ENCODE peak calls at places on chromosomes 11 and 22, in six cellular contexts. One of them, this sample, is unnamed.

GRCh38 chr11:120431633-120432032 is 79.9 kb upstream of the GRIK4 start:
- DNase-seq in gastrocnemius medialis: peak; percentile 43
- DNase-seq in OCI-LY7: peak; percentile 5
- DNase-seq in fibroblast of lung: peak; percentile 69
- DNase-seq in coronary artery: no peak
- DNase-seq in MM.1S: peak; percentile 24
- DNase-seq in this sample: peak; percentile 9

GRCh38 chr11:58928082-58928574 is 11.2 kb upstream of the GLYATL1 start:
- DNase-seq in gastrocnemius medialis: no peak
- DNase-seq in MM.1S: no peak
- DNase-seq in fibroblast of lung: no peak
- DNase-seq in OCI-LY7: no peak
- DNase-seq in coronary artery: no peak
- DNase-seq in this sample: no peak

GRCh38 chr11:15289718-15290117 is 175.0 kb downstream of the INSC start:
- DNase-seq in coronary artery: no peak
- DNase-seq in MM.1S: no peak
- DNase-seq in gastrocnemius medialis: no peak
- DNase-seq in fibroblast of lung: no peak
- DNase-seq in OCI-LY7: no peak
- DNase-seq in this sample: no peak

GRCh38 chr22:50606561-50607365 is 6.2 kb downstream of the MAPK8IP2 start:
- DNase-seq in OCI-LY7: no peak
- DNase-seq in MM.1S: no peak
- DNase-seq in fibroblast of lung: no peak
- DNase-seq in coronary artery: no peak
- DNase-seq in gastrocnemius medialis: peak; percentile 0
- DNase-seq in this sample: no peak

GRCh38 chr22:19169002-19169946 is 9.3 kb downstream of the SLC25A1 start:
- DNase-seq in fibroblast of lung: no peak
- DNase-seq in OCI-LY7: no peak
- DNase-seq in coronary artery: peak; percentile 70
- DNase-seq in gastrocnemius medialis: no peak
- DNase-seq in MM.1S: no peak
- DNase-seq in this sample: peak; percentile 62

GRCh38 chr11:64065141-64065465 is 29.4 kb downstream of the FLRT1 start:
- DNase-seq in coronary artery: no peak
- DNase-seq in OCI-LY7: no peak
- DNase-seq in MM.1S: no peak
- DNase-seq in gastrocnemius medialis: no peak
- DNase-seq in fibroblast of lung: no peak
- DNase-seq in this sample: no peak

GRCh38 chr11:45607995-45608394 is 57.4 kb downstream of the CHST1 start:
- DNase-seq in coronary artery: peak; percentile 41
- DNase-seq in OCI-LY7: no peak
- DNase-seq in gastrocnemius medialis: no peak
- DNase-seq in MM.1S: no peak
- DNase-seq in fibroblast of lung: peak; percentile 6
- DNase-seq in this sample: no peak

GRCh38 chr11:106217456-106217855 is 140.0 kb downstream of the AASDHPPT start:
- DNase-seq in gastrocnemius medialis: no peak
- DNase-seq in fibroblast of lung: no peak
- DNase-seq in MM.1S: no peak
- DNase-seq in coronary artery: no peak
- DNase-seq in OCI-LY7: no peak
- DNase-seq in this sample: no peak

GRCh38 chr11:96341237-96342130 is 1.5 kb downstream of the MAML2 start:
- DNase-seq in coronary artery: peak; percentile 78
- DNase-seq in gastrocnemius medialis: no peak
- DNase-seq in fibroblast of lung: peak; percentile 70
- DNase-seq in MM.1S: peak; percentile 85
- DNase-seq in OCI-LY7: peak; percentile 37
- DNase-seq in this sample: no peak

GRCh38 chr11:120333801-120334200 is 2.4 kb upstream of the ARHGEF12 start:
- DNase-seq in gastrocnemius medialis: no peak
- DNase-seq in MM.1S: peak; percentile 39
- DNase-seq in OCI-LY7: no peak
- DNase-seq in coronary artery: no peak
- DNase-seq in fibroblast of lung: no peak
- DNase-seq in this sample: no peak

GRCh38 chr11:3631331-3631730 is 10.5 kb downstream of the ART5 start:
- DNase-seq in gastrocnemius medialis: no peak
- DNase-seq in OCI-LY7: no peak
- DNase-seq in fibroblast of lung: no peak
- DNase-seq in coronary artery: no peak
- DNase-seq in MM.1S: no peak
- DNase-seq in this sample: no peak

GRCh38 chr22:49243335-49243734 is 584.3 kb downstream of the BRD1 start:
- DNase-seq in gastrocnemius medialis: no peak
- DNase-seq in coronary artery: no peak
- DNase-seq in OCI-LY7: no peak
- DNase-seq in fibroblast of lung: no peak
- DNase-seq in MM.1S: no peak
- DNase-seq in this sample: no peak

GRCh38 chr11:67421421-67422031 is 6.0 kb downstream of the CARNS1 start:
- DNase-seq in gastrocnemius medialis: no peak
- DNase-seq in OCI-LY7: no peak
- DNase-seq in fibroblast of lung: no peak
- DNase-seq in coronary artery: no peak
- DNase-seq in MM.1S: no peak
- DNase-seq in this sample: no peak

GRCh38 chr22:19419464-19420178 is 11.9 kb downstream of the HIRA start:
- DNase-seq in MM.1S: peak; percentile 95
- DNase-seq in OCI-LY7: peak; percentile 89
- DNase-seq in gastrocnemius medialis: no peak
- DNase-seq in fibroblast of lung: no peak
- DNase-seq in coronary artery: no peak
- DNase-seq in this sample: no peak

GRCh38 chr11:9039194-9039593 is 35.4 kb upstream of the NRIP3 start:
- DNase-seq in coronary artery: no peak
- DNase-seq in fibroblast of lung: no peak
- DNase-seq in OCI-LY7: no peak
- DNase-seq in MM.1S: no peak
- DNase-seq in gastrocnemius medialis: no peak
- DNase-seq in this sample: no peak

GRCh38 chr22:19098157-19098556 is 24.1 kb downstream of the DGCR2 start:
- DNase-seq in gastrocnemius medialis: no peak
- DNase-seq in MM.1S: no peak
- DNase-seq in coronary artery: peak; percentile 4
- DNase-seq in OCI-LY7: no peak
- DNase-seq in fibroblast of lung: no peak
- DNase-seq in this sample: no peak

GRCh38 chr11:78022397-78023396 is at the start of gene KCTD14:
- DNase-seq in coronary artery: no peak
- DNase-seq in gastrocnemius medialis: no peak
- DNase-seq in OCI-LY7: no peak
- DNase-seq in fibroblast of lung: no peak
- DNase-seq in MM.1S: no peak
- DNase-seq in this sample: no peak
- TF ChIP-seq CTCF in coronary artery: no peak
- TF ChIP-seq CTCF in gastrocnemius medialis: no peak
- TF ChIP-seq CTCF in OCI-LY7: no peak
- TF ChIP-seq CTCF in fibroblast of lung: no peak
- TF ChIP-seq CTCF in MM.1S: no peak
- TF ChIP-seq CTCF in this sample: no peak

GRCh38 chr11:130489716-130490115 is 41.3 kb downstream of the ADAMTS15 start:
- DNase-seq in fibroblast of lung: no peak
- DNase-seq in MM.1S: no peak
- DNase-seq in OCI-LY7: no peak
- DNase-seq in gastrocnemius medialis: no peak
- DNase-seq in coronary artery: no peak
- DNase-seq in this sample: no peak
- H3K4me3 ChIP-seq in fibroblast of lung: no peak overlapping the region
- H3K4me3 ChIP-seq in MM.1S: no peak overlapping the region
- H3K4me3 ChIP-seq in OCI-LY7: no peak overlapping the region
- H3K4me3 ChIP-seq in gastrocnemius medialis: no peak overlapping the region
- H3K4me3 ChIP-seq in coronary artery: no peak overlapping the region
- H3K4me3 ChIP-seq in this sample: no peak overlapping the region

GRCh38 chr22:17875156-17875555 is 100.9 kb upstream of the BID start:
- DNase-seq in gastrocnemius medialis: no peak
- DNase-seq in fibroblast of lung: no peak
- DNase-seq in MM.1S: no peak
- DNase-seq in coronary artery: no peak
- DNase-seq in OCI-LY7: no peak
- DNase-seq in this sample: no peak
- TF ChIP-seq CTCF in gastrocnemius medialis: no peak
- TF ChIP-seq CTCF in fibroblast of lung: no peak
- TF ChIP-seq CTCF in MM.1S: no peak
- TF ChIP-seq CTCF in coronary artery: no peak
- TF ChIP-seq CTCF in OCI-LY7: no peak
- TF ChIP-seq CTCF in this sample: no peak

GRCh38 chr11:72788250-72788649 is 5.6 kb downstream of the STARD10 start:
- DNase-seq in fibroblast of lung: no peak
- DNase-seq in gastrocnemius medialis: no peak
- DNase-seq in coronary artery: no peak
- DNase-seq in MM.1S: no peak
- DNase-seq in OCI-LY7: no peak
- DNase-seq in this sample: no peak

GRCh38 chr11:72789493-72790131 is 4.2 kb downstream of the STARD10 start:
- DNase-seq in fibroblast of lung: peak; percentile 14
- DNase-seq in MM.1S: no peak
- DNase-seq in gastrocnemius medialis: peak; percentile 79
- DNase-seq in OCI-LY7: no peak
- DNase-seq in coronary artery: no peak
- DNase-seq in this sample: no peak

GRCh38 chr11:72784662-72785061 is 9.2 kb downstream of the STARD10 start:
- DNase-seq in fibroblast of lung: no peak
- DNase-seq in coronary artery: no peak
- DNase-seq in OCI-LY7: no peak
- DNase-seq in gastrocnemius medialis: no peak
- DNase-seq in MM.1S: no peak
- DNase-seq in this sample: no peak

GRCh38 chr11:72786305-72787261 is 7.3 kb downstream of the STARD10 start:
- DNase-seq in fibroblast of lung: no peak
- DNase-seq in OCI-LY7: no peak
- DNase-seq in coronary artery: no peak
- DNase-seq in gastrocnemius medialis: no peak
- DNase-seq in MM.1S: no peak
- DNase-seq in this sample: no peak

GRCh38 chr11:72787262-72788104 is 6.4 kb downstream of the STARD10 start:
- DNase-seq in gastrocnemius medialis: no peak
- DNase-seq in OCI-LY7: peak; percentile 54
- DNase-seq in fibroblast of lung: no peak
- DNase-seq in MM.1S: no peak
- DNase-seq in coronary artery: no peak
- DNase-seq in this sample: no peak
- H3K4me3 ChIP-seq in gastrocnemius medialis: no peak overlapping the region
- H3K4me3 ChIP-seq in OCI-LY7: no peak overlapping the region
- H3K4me3 ChIP-seq in fibroblast of lung: no peak overlapping the region
- H3K4me3 ChIP-seq in MM.1S: no peak overlapping the region
- H3K4me3 ChIP-seq in coronary artery: no peak overlapping the region
- H3K4me3 ChIP-seq in this sample: no peak overlapping the region